ENCODE peak calls at places on chromosomes 3 and 15, in six cellular contexts. L is HepG2, K is GM23338, O is HCT116, H is GM12878, Z is K562. R is an unnamed sample.

GRCh38 chr3:57130426-57131209 is 34.5 kb downstream of the IL17RD start:
- ATAC-seq in O (no peak), H (peak; percentile 31), Z (no peak), K (peak; percentile 87), L (peak; percentile 46), R (no peak)

GRCh38 chr3:60812544-60812943 is 438.7 kb downstream of the FHIT start:
- ATAC-seq in O (no peak), K (no peak), L (no peak), Z (no peak), H (peak; percentile 69), R (no peak)

GRCh38 chr3:42964286-42964685 is 14.8 kb upstream of the GASK1A start:
- ATAC-seq in H (no peak), L (no peak), O (no peak), Z (no peak), K (no peak), R (no peak)

GRCh38 chr3:124811441-124811840 is 75.7 kb downstream of the ITGB5 start:
- ATAC-seq in H (no peak), Z (no peak), L (no peak), O (no peak), K (no peak), R (no peak)

GRCh38 chr3:167830007-167830406 is 94.5 kb downstream of the SERPINI1 start:
- ATAC-seq in H (peak; percentile 65), Z (peak; percentile 45), L (no peak), O (no peak), K (peak; percentile 53), R (no peak)

GRCh38 chr3:17129550-17129949 is 244.8 kb downstream of the PLCL2 start:
- ATAC-seq in K (no peak), O (no peak), H (no peak), L (no peak), Z (no peak), R (no peak)

GRCh38 chr15:37098468-37099320 is 1.7 kb downstream of the MEIS2 start:
- ATAC-seq in O (no peak), L (peak; percentile 40), H (peak; percentile 19), Z (peak; percentile 8), K (no peak), R (no peak)

GRCh38 chr15:64970696-64971095 is 19.0 kb downstream of the SPG21 start:
- ATAC-seq in Z (no peak), K (no peak), L (no peak), O (no peak), H (no peak), R (no peak)

GRCh38 chr3:107346559-107346958 is 30.7 kb upstream of the CCDC54 start:
- ATAC-seq in K (no peak), O (no peak), L (no peak), Z (no peak), H (no peak), R (no peak)

GRCh38 chr3:172622916-172623700 is 87.8 kb downstream of the NCEH1 start:
- ATAC-seq in O (peak; percentile 76), K (peak; percentile 82), Z (peak; percentile 82), L (peak; percentile 73), H (peak; percentile 69), R (no peak)

GRCh38 chr3:44359146-44359751 is 20.7 kb downstream of the TCAIM start:
- ATAC-seq in L (peak; percentile 95), O (no peak), K (peak; percentile 93), H (no peak), Z (no peak), R (no peak)

GRCh38 chr3:188301147-188301546 is 147.2 kb downstream of the LPP start:
- ATAC-seq in K (no peak), Z (no peak), O (no peak), L (no peak), H (no peak), R (no peak)

GRCh38 chr3:45468326-45468725 is 80.0 kb downstream of the LARS2 start:
- ATAC-seq in Z (peak; percentile 32), H (no peak), O (no peak), K (no peak), L (no peak), R (no peak)

GRCh38 chr3:126858887-126859286 is 124.0 kb upstream of the PLXNA1 start:
- ATAC-seq in L (no peak), O (no peak), H (no peak), K (peak; percentile 73), Z (no peak), R (no peak)

GRCh38 chr3:141266797-141267555 is 35.4 kb downstream of the PXYLP1 start:
- ATAC-seq in Z (no peak), L (no peak), O (no peak), H (peak; percentile 76), K (no peak), R (no peak)

GRCh38 chr15:74317820-74318375 is 49.5 kb downstream of the CYP11A1 start:
- ATAC-seq in O (no peak), L (no peak), K (no peak), Z (no peak), H (no peak), R (peak; percentile 79)

GRCh38 chr3:153311531-153311930 is 149.5 kb downstream of the RAP2B start:
- ATAC-seq in L (no peak), Z (no peak), O (no peak), K (no peak), H (no peak), R (no peak)

GRCh38 chr3:169623971-169624370 is 39.5 kb downstream of the MECOM start:
- ATAC-seq in L (no peak), H (no peak), Z (no peak), K (no peak), O (no peak), R (no peak)

GRCh38 chr3:176088962-176089383 is 1108.3 kb downstream of the TBL1XR1 start:
- ATAC-seq in Z (no peak), O (no peak), L (peak; percentile 79), K (no peak), H (no peak), R (no peak)

GRCh38 chr3:133757701-133758319 is 11.6 kb downstream of the TF start:
- ATAC-seq in H (no peak), O (no peak), Z (no peak), K (no peak), L (no peak), R (no peak)

DNA sequence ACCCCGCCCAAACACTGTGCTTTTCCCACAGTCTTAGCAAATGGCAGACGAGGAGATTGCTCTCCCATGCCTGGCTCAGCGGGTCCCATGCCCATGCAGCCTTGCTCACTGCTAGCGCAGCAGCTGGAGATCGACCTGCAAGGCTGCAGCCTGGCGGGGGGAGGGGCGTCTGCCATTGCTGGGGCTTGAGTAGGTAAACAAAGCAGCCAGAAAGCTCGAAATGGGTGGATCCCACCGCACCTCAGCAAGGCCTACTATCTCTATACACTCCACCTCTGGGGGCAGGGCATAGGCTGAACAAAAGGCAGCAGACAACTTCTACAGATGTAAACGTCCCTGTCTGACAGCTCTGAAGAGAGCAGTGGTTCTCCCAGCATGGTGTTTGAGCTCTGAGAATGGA is 27.2 kb upstream of the WDR5B start:
- ATAC-seq in O (peak; percentile 59), L (no peak), Z (no peak), K (peak; percentile 99), H (no peak), R (no peak)
- TF ChIP-seq POLR2AphosphoS5 in O (no peak), L (no peak), Z (no peak), K (no peak), H (no peak), R (no peak)

GRCh38 chr3:187185759-187186158 is 11.5 kb upstream of the RTP1 start:
- ATAC-seq in H (no peak), Z (no peak), K (peak; percentile 93), O (no peak), L (no peak), R (no peak)

GRCh38 chr3:187183903-187184302 is 13.4 kb upstream of the RTP1 start:
- ATAC-seq in O (no peak), H (no peak), K (no peak), L (no peak), Z (no peak), R (no peak)

GRCh38 chr3:187186375-187186774 is 10.9 kb upstream of the RTP1 start:
- ATAC-seq in O (peak; percentile 42), L (no peak), K (no peak), H (no peak), Z (no peak), R (peak; percentile 3)

GRCh38 chr3:187188931-187189330 is 8.4 kb upstream of the RTP1 start:
- ATAC-seq in K (no peak), H (peak; percentile 17), L (no peak), O (no peak), Z (no peak), R (no peak)

DNA sequence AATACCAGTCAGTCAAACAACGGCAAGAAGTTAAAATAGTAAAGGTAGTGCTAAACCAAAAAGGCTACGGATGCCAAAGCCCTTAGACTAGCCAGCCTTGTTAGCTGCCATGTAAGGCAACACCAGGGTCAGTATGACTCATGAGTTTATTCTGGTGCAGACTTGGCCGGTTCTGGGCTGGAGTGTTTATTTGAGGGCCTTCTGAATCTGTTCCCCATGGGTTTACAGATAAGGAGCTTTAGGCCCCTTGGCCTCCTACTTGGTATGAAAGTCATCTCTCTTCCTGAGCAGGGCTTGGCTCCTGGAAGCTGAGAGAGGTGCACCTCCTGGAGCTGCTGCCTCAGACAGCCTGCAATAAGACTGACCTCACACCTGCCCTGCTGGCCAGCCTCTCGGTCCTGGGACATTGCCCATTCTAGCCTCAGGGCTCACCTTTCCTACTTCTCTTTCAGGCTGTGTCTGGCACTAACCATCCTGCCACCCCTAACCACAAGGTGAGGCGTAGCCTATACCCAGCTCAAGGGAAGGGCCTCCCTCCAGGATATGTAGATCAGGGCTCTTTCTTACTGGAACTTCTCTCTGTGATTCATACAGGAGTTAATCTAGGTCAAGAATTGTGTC is 10.4 kb upstream of the RTP1 start:
- ATAC-seq in L (peak; percentile 59), O (peak; percentile 81), K (no peak), Z (peak; percentile 91), H (peak; percentile 64), R (peak; percentile 89)
- TF ChIP-seq POLR2AphosphoS5 in L (no peak), O (no peak), K (no peak), Z (no peak), H (no peak), R (peak; percentile 85)

DNA sequence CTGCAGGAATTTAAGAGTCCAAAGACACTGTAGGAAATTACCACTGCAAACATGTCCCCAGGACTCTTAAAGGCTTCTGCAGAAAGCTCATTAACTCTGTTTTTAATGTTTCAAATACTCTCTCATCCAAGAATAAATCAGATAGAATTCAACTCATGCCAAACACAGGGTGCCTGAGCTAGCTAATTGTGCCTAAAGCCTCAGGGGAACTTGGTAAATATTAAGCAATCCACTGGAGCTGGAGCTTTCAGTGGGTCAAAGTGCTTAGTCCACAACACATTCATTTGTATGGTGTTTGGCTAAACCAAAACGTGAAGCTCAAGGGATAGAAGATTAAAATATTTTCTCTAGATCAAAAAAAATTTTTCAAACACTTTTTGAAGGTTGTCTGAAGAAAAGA is 131.4 kb downstream of the THRB start:
- ATAC-seq in H (no peak), L (peak; percentile 89), K (no peak), Z (no peak), O (no peak), R (no peak)
- TF ChIP-seq POLR2AphosphoS5 in H (no peak), L (no peak), K (no peak), Z (no peak), O (no peak), R (peak; percentile 81)

GRCh38 chr3:73784647-73785420 is 160.1 kb upstream of the PDZRN3 start:
- ATAC-seq in O (no peak), L (no peak), Z (no peak), K (no peak), H (no peak), R (no peak)
- TF ChIP-seq POLR2AphosphoS5 in O (no peak), L (no peak), Z (no peak), K (no peak), H (no peak), R (no peak)

R was measured in gastroesophageal sphincter.